ENCODE peak calls at places on chromosomes 6 and 20, in nine cellular contexts. F, V, P, E, T, Q, C, G and N are unnamed samples.

GRCh38 chr6:105363100-105363754 is 39.7 kb downstream of the PREP start:
- DNase-seq in E (no peak), P (peak), G (peak), T (no peak), C (no peak), F (no peak), V (no peak), Q (peak), N (no peak)

GRCh38 chr20:21719592-21720214 is 14.2 kb downstream of the PAX1 start:
- DNase-seq in G (peak), Q (peak), V (peak), E (peak), P (peak), T (no peak), F (no peak), C (no peak), N (peak)

GRCh38 chr6:139047677-139048076 is 19.1 kb downstream of the ABRACL start:
- DNase-seq in C (no peak), Q (no peak), P (no peak), F (no peak), E (no peak), V (no peak), T (no peak), G (no peak), N (no peak)

GRCh38 chr6:151826517-151827142 is 19.1 kb downstream of the ESR1 start:
- DNase-seq in T (no peak), P (no peak), F (no peak), Q (no peak), C (no peak), G (no peak), E (no peak), V (no peak), N (no peak)

GRCh38 chr20:51385941-51386530 is 156.5 kb downstream of the NFATC2 start:
- DNase-seq in Q (peak), P (peak), E (peak), V (no peak), C (no peak), F (peak), T (no peak), G (peak), N (peak)

GRCh38 chr6:159852877-159853276 is 37.9 kb upstream of the MAS1 start:
- DNase-seq in F (no peak), P (no peak), T (no peak), G (peak), E (no peak), Q (no peak), V (no peak), C (no peak), N (peak)

GRCh38 chr6:130517444-130517931 is 151.7 kb downstream of the TMEM200A start:
- DNase-seq in V (no peak), T (no peak), E (no peak), Q (no peak), P (no peak), F (no peak), C (no peak), G (no peak), N (peak)

GRCh38 chr20:47667086-47667485 is 118.2 kb downstream of the SULF2 start:
- DNase-seq in G (no peak), T (no peak), C (no peak), V (no peak), Q (no peak), P (no peak), F (no peak), E (no peak), N (no peak)

GRCh38 chr6:94196891-94197290 is 777.5 kb upstream of the EPHA7 start:
- DNase-seq in P (no peak), E (no peak), C (no peak), G (no peak), T (no peak), V (no peak), Q (no peak), F (no peak), N (no peak)

GRCh38 chr6:131682427-131682826 is 18.8 kb downstream of the OR2A4 start:
- DNase-seq in V (no peak), Q (no peak), G (no peak), C (no peak), F (no peak), T (no peak), P (no peak), E (no peak), N (no peak)

GRCh38 chr6:107711412-107711811 is 112.7 kb downstream of the SCML4 start:
- DNase-seq in C (no peak), T (no peak), V (no peak), G (no peak), F (no peak), E (no peak), P (no peak), Q (no peak), N (no peak)

GRCh38 chr20:16942702-16943101 is 194.5 kb downstream of the OTOR start:
- DNase-seq in C (no peak), E (no peak), Q (no peak), T (no peak), P (no peak), G (no peak), F (no peak), V (no peak), N (no peak)

GRCh38 chr6:88165877-88166492 is at the start of gene CNR1:
- DNase-seq in Q (peak), P (peak), F (peak), T (peak), G (peak), C (peak), E (peak), V (peak), N (peak)

GRCh38 chr6:131765081-131765852 is 42.6 kb upstream of the ENPP1 start:
- DNase-seq in P (no peak), Q (no peak), G (no peak), C (no peak), T (no peak), V (no peak), E (no peak), F (no peak), N (no peak)

DNA sequence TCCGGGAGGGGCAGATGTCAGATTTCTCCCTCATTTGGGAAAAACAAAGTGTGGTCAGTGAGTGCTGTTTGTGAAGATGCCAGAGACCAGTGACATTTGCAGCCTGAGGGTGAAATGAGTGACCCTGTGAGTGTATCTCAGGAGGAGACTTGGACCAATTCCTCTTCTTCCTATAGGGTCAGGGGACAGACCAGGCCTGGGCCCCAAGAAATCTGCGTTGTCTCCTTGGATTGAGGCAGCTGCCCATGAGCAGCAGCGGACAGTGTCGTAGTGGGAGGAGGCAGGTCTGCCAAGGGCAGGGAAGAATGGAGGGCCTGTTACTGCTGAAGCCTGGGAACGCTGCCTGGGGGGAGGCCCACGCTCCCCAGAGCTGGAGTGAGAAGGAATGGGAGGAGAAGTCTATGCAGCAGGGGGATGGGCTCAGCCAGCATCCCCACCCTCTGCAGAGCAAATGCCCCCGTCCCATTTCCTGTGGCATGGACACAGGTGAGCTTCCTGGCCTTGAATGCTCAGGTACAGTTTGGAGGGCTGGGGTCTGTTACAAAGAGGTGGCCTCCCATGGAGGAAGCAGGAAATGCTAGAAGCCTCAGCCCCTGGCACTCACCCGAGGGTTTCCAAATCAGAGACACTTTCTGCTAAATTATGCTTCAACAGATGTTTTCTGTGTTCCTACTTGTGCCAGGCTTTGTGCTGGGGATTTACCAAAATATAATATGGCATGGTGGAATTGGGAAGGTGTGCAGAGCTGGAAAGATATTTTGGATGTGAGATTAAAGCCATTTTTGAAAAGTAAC is 29.8 kb downstream of the DAAM2 start:
- DNase-seq in T (no peak), P (no peak), C (peak), F (no peak), Q (no peak), E (peak), V (no peak), G (peak), N (no peak)
- H3K27ac ChIP-seq in T (peak), P (no peak), C (peak), F (peak), Q (no peak), E (peak), V (peak), G (no peak), N (no peak)

DNA sequence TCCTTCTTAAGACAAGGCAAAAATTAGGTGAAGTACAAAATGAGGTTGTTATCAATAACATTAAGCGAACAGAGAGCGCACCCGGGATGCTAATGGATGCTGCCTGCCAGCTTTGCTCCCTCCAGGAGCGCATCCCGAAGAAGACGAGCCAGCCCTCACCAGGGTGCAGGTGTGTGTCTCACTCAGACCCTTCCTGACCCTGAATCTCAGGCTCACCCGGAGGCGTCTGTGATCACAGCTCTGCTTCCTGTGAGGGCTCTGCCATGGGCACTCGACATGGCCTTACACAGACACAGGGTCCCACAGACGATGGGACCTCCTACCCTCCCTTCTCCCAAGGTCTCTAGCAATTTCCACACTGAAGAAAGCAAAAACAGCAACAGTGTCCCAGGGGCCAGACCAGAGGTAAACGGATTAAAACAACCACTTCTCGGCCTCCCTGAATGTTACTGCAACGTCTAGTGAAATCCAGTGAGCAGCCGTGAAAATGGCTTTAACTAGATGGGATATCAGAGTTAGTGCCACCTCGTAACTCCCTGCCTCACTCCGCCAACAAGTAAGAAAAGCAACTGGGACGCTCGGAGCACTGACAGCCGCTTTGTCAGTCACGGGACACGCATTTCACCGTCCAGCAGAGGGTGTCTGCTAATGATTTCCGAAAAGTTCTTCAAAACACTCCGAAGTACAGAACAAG is 11.7 kb downstream of the ZBTB46 start:
- DNase-seq in P (no peak), C (no peak), E (peak), Q (no peak), V (no peak), F (no peak), T (no peak), G (peak), N (peak)
- TF ChIP-seq CTCF in P (peak), C (peak), E (no peak), Q (no peak), V (no peak), F (peak), T (peak), G (peak), N (peak)

GRCh38 chr6:110660066-110660655 is 155.1 kb downstream of the CDK19 start:
- DNase-seq in G (no peak), C (no peak), T (no peak), P (no peak), Q (no peak), E (no peak), F (no peak), V (no peak), N (no peak)
- H3K27ac ChIP-seq in G (no peak), C (no peak), T (no peak), P (no peak), Q (no peak), E (no peak), F (no peak), V (no peak), N (no peak)

DNA sequence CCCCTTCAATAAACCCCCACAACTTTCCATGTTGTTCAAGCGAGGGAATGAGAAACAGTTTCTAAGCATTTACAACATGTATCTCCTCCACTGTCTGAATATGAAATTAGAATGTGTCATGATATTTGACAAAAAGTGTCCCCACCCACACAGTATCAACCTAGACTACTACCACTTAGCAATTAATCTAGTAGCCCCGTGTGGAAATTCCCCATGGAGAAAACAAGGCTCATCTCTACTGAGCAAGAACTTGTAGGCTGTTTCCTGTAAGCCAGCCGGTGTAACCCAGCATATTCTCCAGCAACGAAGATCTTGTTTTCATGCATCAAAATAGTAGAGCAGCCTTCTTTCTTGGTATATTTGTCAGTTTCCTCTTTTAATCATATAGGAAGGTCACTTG is 115.0 kb downstream of the IRF4 start:
- DNase-seq in E (no peak), P (no peak), G (no peak), F (no peak), Q (no peak), T (no peak), C (no peak), V (no peak), N (no peak)
- TF ChIP-seq CTCF in E (no peak), P (no peak), G (no peak), F (no peak), Q (no peak), T (no peak), C (no peak), V (no peak), N (no peak)